ENCODE peak calls at places on chromosome 6, in eight cellular contexts. One of them, this sample, is unnamed.

GRCh38 chr6:62492192-62492822 is 206.3 kb upstream of the KHDRBS2 start:
- DNase-seq in iPS-NIHi11: no peak
- DNase-seq in GM12892: no peak
- DNase-seq in EL: no peak
- DNase-seq in caudate nucleus: no peak
- DNase-seq in WERI-Rb-1: no peak
- DNase-seq in mucosa of gallbladder: no peak
- DNase-seq in AG08396: no peak
- DNase-seq in this sample: no peak

GRCh38 chr6:84774174-84775158 is 10.1 kb upstream of the TBX18 start:
- DNase-seq in AG08396: peak
- DNase-seq in GM12892: no peak
- DNase-seq in EL: peak
- DNase-seq in iPS-NIHi11: peak
- DNase-seq in WERI-Rb-1: peak
- DNase-seq in mucosa of gallbladder: no peak
- DNase-seq in caudate nucleus: no peak
- DNase-seq in this sample: no peak

GRCh38 chr6:132132911-132133639 is 181.9 kb upstream of the CCN2 start:
- DNase-seq in GM12892: no peak
- DNase-seq in EL: peak
- DNase-seq in iPS-NIHi11: no peak
- DNase-seq in WERI-Rb-1: no peak
- DNase-seq in AG08396: no peak
- DNase-seq in caudate nucleus: peak
- DNase-seq in mucosa of gallbladder: no peak
- DNase-seq in this sample: no peak

GRCh38 chr6:38638941-38639497 is 710 bp downstream of the BTBD9 start:
- DNase-seq in EL: peak
- DNase-seq in iPS-NIHi11: peak
- DNase-seq in WERI-Rb-1: peak
- DNase-seq in GM12892: peak
- DNase-seq in AG08396: peak
- DNase-seq in caudate nucleus: peak
- DNase-seq in mucosa of gallbladder: peak
- DNase-seq in this sample: no peak

GRCh38 chr6:39823187-39823815 is 31.1 kb downstream of the DAAM2 start:
- DNase-seq in mucosa of gallbladder: peak
- DNase-seq in WERI-Rb-1: no peak
- DNase-seq in iPS-NIHi11: no peak
- DNase-seq in AG08396: no peak
- DNase-seq in caudate nucleus: no peak
- DNase-seq in EL: no peak
- DNase-seq in GM12892: no peak
- DNase-seq in this sample: peak

GRCh38 chr6:29763491-29764289 is 40.5 kb downstream of the HLA-F start:
- DNase-seq in WERI-Rb-1: no peak
- DNase-seq in caudate nucleus: no peak
- DNase-seq in mucosa of gallbladder: no peak
- DNase-seq in iPS-NIHi11: no peak
- DNase-seq in AG08396: no peak
- DNase-seq in EL: peak
- DNase-seq in GM12892: no peak
- DNase-seq in this sample: no peak

GRCh38 chr6:7087491-7087979 is 20.2 kb upstream of the RREB1 start:
- DNase-seq in GM12892: no peak
- DNase-seq in caudate nucleus: no peak
- DNase-seq in mucosa of gallbladder: no peak
- DNase-seq in AG08396: no peak
- DNase-seq in WERI-Rb-1: peak
- DNase-seq in iPS-NIHi11: no peak
- DNase-seq in EL: no peak
- DNase-seq in this sample: no peak

GRCh38 chr6:108492131-108492766 is 68.5 kb upstream of the FOXO3 start:
- DNase-seq in WERI-Rb-1: peak
- DNase-seq in mucosa of gallbladder: no peak
- DNase-seq in EL: peak
- DNase-seq in AG08396: peak
- DNase-seq in GM12892: no peak
- DNase-seq in iPS-NIHi11: peak
- DNase-seq in caudate nucleus: no peak
- DNase-seq in this sample: peak

GRCh38 chr6:32132110-32132509 is 2.0 kb upstream of the FKBPL start:
- DNase-seq in GM12892: no peak
- DNase-seq in iPS-NIHi11: no peak
- DNase-seq in EL: no peak
- DNase-seq in AG08396: no peak
- DNase-seq in WERI-Rb-1: no peak
- DNase-seq in caudate nucleus: no peak
- DNase-seq in mucosa of gallbladder: no peak
- DNase-seq in this sample: no peak

This sample was measured in prostate gland.